ENCODE peak calls at places on chromosomes 11 and 22, in six cellular contexts. I is transverse colon, O is IMR-90, P is A673, C is iPS DF 6.9, A is endodermal cell. R is an unnamed sample. For H3K36me3, the result is how much of the 10 kb centered on the place peaks cover.

GRCh38 chr11:2390871-2391662 is 9.5 kb upstream of the TSSC4 start:
- DNase-seq in P (peak), C (no peak), O (peak), A (no peak), I (peak), R (no peak)

GRCh38 chr11:111913031-111913861 is 712 bp downstream of the HSPB2 start:
- DNase-seq in P (no peak), A (no peak), I (no peak), O (no peak), C (no peak), R (no peak)

GRCh38 chr22:17994424-17995108 is 29.8 kb downstream of the MICAL3 start:
- DNase-seq in P (no peak), C (no peak), A (no peak), I (no peak), O (no peak), R (no peak)

GRCh38 chr11:69541001-69541285 is 59.5 kb downstream of the LINC01488 start:
- DNase-seq in O (no peak), C (no peak), A (no peak), I (no peak), P (no peak), R (no peak)

GRCh38 chr11:77959434-77959833 is 35.0 kb downstream of the INTS4 start:
- DNase-seq in A (no peak), C (no peak), P (peak), O (peak), I (no peak), R (no peak)

GRCh38 chr11:25163421-25163820 is 666.6 kb downstream of the LUZP2 start:
- DNase-seq in P (no peak), O (peak), C (no peak), I (no peak), A (no peak), R (no peak)

GRCh38 chr11:73156114-73156513 is 14.0 kb upstream of the FCHSD2 start:
- DNase-seq in O (no peak), A (no peak), I (no peak), C (no peak), P (no peak), R (no peak)

GRCh38 chr11:70483077-70483861 is 84.9 kb downstream of the CTTN start:
- DNase-seq in P (peak), O (peak), I (peak), C (no peak), A (peak), R (no peak)

GRCh38 chr11:116256155-116256554 is 516.6 kb downstream of the BUD13 start:
- DNase-seq in C (no peak), O (no peak), P (no peak), A (no peak), I (no peak), R (no peak)

GRCh38 chr11:134613646-134614045 is 201.6 kb upstream of the B3GAT1 start:
- DNase-seq in O (no peak), I (no peak), C (no peak), P (no peak), A (no peak), R (no peak)

GRCh38 chr11:104325093-104325492 is 161.1 kb upstream of the PDGFD start:
- DNase-seq in C (no peak), O (no peak), P (no peak), I (no peak), A (no peak), R (no peak)

GRCh38 chr11:74820763-74821162 is 72.1 kb downstream of the RNF169 start:
- DNase-seq in P (peak), I (no peak), C (no peak), A (no peak), O (peak), R (no peak)

GRCh38 chr11:119030029-119030328 is 698 bp downstream of the SLC37A4 start:
- DNase-seq in A (no peak), P (no peak), C (no peak), I (no peak), O (no peak), R (no peak)

GRCh38 chr11:68213135-68213515 is at the start of gene KMT5B:
- DNase-seq in C (no peak), A (peak), I (peak), P (no peak), O (peak), R (no peak)

GRCh38 chr11:67586568-67587250 is 3.1 kb downstream of the GSTP1 start:
- DNase-seq in A (no peak), I (no peak), C (no peak), P (no peak), O (no peak), R (no peak)

GRCh38 chr11:111183706-111184105 is 61.8 kb upstream of the POU2AF2 start:
- DNase-seq in A (no peak), P (no peak), O (peak), C (no peak), I (no peak), R (no peak)

GRCh38 chr22:46219650-46220049 is 30.4 kb downstream of the CDPF1 start:
- DNase-seq in I (no peak), C (no peak), O (no peak), A (no peak), P (no peak), R (no peak)
- H3K36me3 ChIP-seq in I (under half), C (under half), O (under half), A (under half), P (under half), R (half or more)

GRCh38 chr22:36738416-36739020 is 35.0 kb upstream of the CACNG2 start:
- DNase-seq in I (no peak), P (no peak), C (no peak), A (peak), O (no peak), R (no peak)

GRCh38 chr22:36739185-36739584 is 35.6 kb upstream of the CACNG2 start:
- DNase-seq in A (peak), P (no peak), O (no peak), C (no peak), I (no peak), R (no peak)

GRCh38 chr22:36734171-36735058 is 30.9 kb upstream of the CACNG2 start:
- DNase-seq in O (peak), A (peak), I (no peak), P (no peak), C (no peak), R (no peak)

GRCh38 chr22:36737776-36738175 is 34.2 kb upstream of the CACNG2 start:
- DNase-seq in A (peak), P (no peak), I (peak), O (no peak), C (no peak), R (no peak)

GRCh38 chr22:36736701-36737320 is 33.3 kb upstream of the CACNG2 start:
- DNase-seq in I (no peak), C (no peak), A (peak), O (no peak), P (no peak), R (no peak)
- H3K36me3 ChIP-seq in I (under half), C (under half), A (under half), O (under half), P (under half), R (under half)

DNA sequence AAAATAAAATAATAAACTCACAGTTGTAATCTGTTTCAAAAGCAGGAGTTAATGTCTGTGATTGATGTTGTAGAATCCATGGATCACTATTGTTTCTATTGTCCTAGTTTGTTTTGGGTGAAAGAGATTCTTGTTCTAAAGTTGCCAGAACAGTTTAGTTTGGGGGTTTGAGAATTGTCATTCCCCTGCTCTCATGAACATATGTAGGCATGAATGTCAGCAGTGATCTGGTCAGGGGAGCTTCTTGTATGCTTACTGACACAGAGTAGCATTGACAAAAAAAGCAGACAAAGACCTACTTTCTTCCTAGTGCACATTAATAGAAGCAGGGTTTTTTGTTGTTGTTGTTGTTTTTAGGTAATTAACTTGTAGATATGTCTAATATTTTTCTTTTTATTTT is 38.6 kb downstream of the ARHGAP1 start:
- DNase-seq in P (no peak), A (no peak), I (no peak), C (no peak), O (no peak), R (no peak)
- H3K36me3 ChIP-seq in P (half or more), A (half or more), I (half or more), C (under half), O (under half), R (under half)

GRCh38 chr22:46678003-46678657 is 57.9 kb downstream of the GRAMD4 start:
- DNase-seq in I (no peak), O (no peak), A (no peak), C (no peak), P (no peak), R (no peak)
- H3K36me3 ChIP-seq in I (under half), O (under half), A (under half), C (under half), P (under half), R (under half)

DNA sequence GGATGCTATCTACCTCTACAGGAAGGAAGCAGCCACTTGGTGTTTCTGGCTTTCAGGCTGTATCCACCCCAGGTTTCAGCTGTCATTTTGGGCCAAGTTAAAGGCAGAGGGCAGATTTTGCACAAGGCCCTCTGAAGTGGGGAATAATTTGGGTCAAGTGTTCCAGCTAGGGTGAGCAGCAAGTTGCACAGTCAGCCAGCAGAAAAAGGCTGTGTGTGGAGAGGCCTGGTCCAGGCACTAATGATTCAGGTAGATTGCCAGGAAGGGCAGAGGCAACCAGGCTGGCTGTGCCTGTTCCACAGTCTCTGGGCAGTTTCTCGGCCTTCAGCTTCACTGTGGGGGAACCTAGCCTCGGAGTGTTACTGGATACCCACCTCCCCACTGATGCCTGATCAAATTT is 8.6 kb upstream of the ELF5 start:
- DNase-seq in O (no peak), P (no peak), A (no peak), C (no peak), I (no peak), R (no peak)
- H3K36me3 ChIP-seq in O (under half), P (under half), A (under half), C (under half), I (under half), R (under half)

DNA sequence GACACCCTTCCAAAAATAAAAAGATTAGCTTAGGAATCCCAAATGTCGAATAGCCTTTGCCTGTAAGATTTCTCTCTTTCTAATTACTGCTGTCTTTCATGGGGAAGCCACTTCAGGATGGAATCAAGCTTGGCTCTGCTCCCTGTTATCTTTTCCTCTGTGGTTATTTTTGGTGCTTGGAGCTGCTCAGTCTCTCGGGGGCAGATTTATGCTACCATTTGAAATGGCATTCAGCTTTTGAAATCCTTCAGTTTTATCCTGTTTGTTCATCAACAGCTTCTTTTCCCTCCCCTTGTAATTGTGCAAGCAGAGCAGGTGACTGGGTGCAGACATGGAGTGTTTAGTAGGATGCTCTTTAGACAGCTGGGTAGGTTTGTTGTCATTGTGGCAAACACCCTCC is 111.0 kb downstream of the DBX1 start:
- DNase-seq in O (no peak), C (no peak), I (no peak), P (no peak), A (peak), R (no peak)
- H3K36me3 ChIP-seq in O (under half), C (under half), I (under half), P (under half), A (under half), R (half or more)

GRCh38 chr22:21447694-21448402 is 19.3 kb upstream of the TMEM191C start:
- DNase-seq in A (peak), P (peak), O (no peak), I (no peak), C (no peak), R (no peak)
- H3K36me3 ChIP-seq in A (under half), P (under half), O (under half), I (under half), C (under half), R (under half)

GRCh38 chr11:8099291-8099899 is 18.4 kb downstream of the TUB start:
- DNase-seq in O (peak), I (peak), P (peak), C (no peak), A (peak), R (peak)

GRCh38 chr11:8098879-8099278 is 17.9 kb downstream of the TUB start:
- DNase-seq in O (peak), A (peak), I (no peak), P (no peak), C (no peak), R (no peak)

GRCh38 chr11:8100151-8100550 is 19.1 kb downstream of the TUB start:
- DNase-seq in I (no peak), O (no peak), P (no peak), C (no peak), A (no peak), R (no peak)

GRCh38 chr11:8101421-8101820 is 20.4 kb downstream of the TUB start:
- DNase-seq in A (no peak), P (no peak), O (no peak), I (no peak), C (no peak), R (no peak)

GRCh38 chr11:8100605-8101004 is 19.6 kb downstream of the TUB start:
- DNase-seq in A (no peak), C (no peak), P (no peak), O (no peak), I (no peak), R (no peak)
- H3K36me3 ChIP-seq in A (under half), C (under half), P (under half), O (under half), I (under half), R (under half)